ENCODE peak calls at places on chromosomes 1 and 21, in four cellular contexts. G is astrocyte of the spinal cord, X is AG10803, S is dorsolateral prefrontal cortex. T is an unnamed sample.

GRCh38 chr1:230120949-230121381 is 53.9 kb downstream of the GALNT2 start:
- DNase-seq in G (no peak), X (peak), S (no peak), T (no peak)

GRCh38 chr1:112509005-112509659 is 367 bp downstream of the WNT2B start:
- DNase-seq in G (no peak), X (no peak), S (no peak), T (peak)

GRCh38 chr21:33419538-33420123 is 16.4 kb downstream of the IFNGR2 start:
- DNase-seq in G (peak), X (peak), S (no peak), T (no peak)

GRCh38 chr1:18176619-18177018 is 69.0 kb downstream of the IGSF21 start:
- DNase-seq in G (no peak), X (no peak), S (no peak), T (no peak)

GRCh38 chr1:200795151-200795550 is 56.5 kb downstream of the CAMSAP2 start:
- DNase-seq in G (peak), X (peak), S (no peak), T (no peak)

GRCh38 chr1:55420866-55421265 is 205.7 kb upstream of the USP24 start:
- DNase-seq in G (no peak), X (peak), S (no peak), T (no peak)

GRCh38 chr1:47554901-47555300 is 117.1 kb downstream of the FOXD2 start:
- DNase-seq in G (peak), X (peak), S (no peak), T (no peak)

GRCh38 chr21:28540514-28540913 is 452.2 kb downstream of the LTN1 start:
- DNase-seq in G (peak), X (peak), S (no peak), T (no peak)

GRCh38 chr1:178621822-178622221 is 103.2 kb upstream of the RALGPS2 start:
- DNase-seq in G (no peak), X (no peak), S (no peak), T (no peak)

GRCh38 chr1:189141056-189141455 is 1336.6 kb downstream of the BRINP3 start:
- DNase-seq in G (no peak), X (no peak), S (no peak), T (no peak)

GRCh38 chr1:155983191-155984023 is 5.1 kb upstream of the ARHGEF2 start:
- DNase-seq in G (peak), X (peak), S (no peak), T (no peak)

GRCh38 chr1:184971522-184972265 is 2.6 kb downstream of the NIBAN1 start:
- DNase-seq in G (no peak), X (no peak), S (no peak), T (no peak)

GRCh38 chr1:146019225-146020057 is 2.1 kb downstream of the HJV start:
- DNase-seq in G (no peak), X (no peak), S (no peak), T (peak)

GRCh38 chr21:46297311-46298082 is 11.4 kb downstream of the YBEY start:
- DNase-seq in G (peak), X (no peak), S (no peak), T (no peak)

GRCh38 chr1:19454265-19455198 is 30.8 kb downstream of the CAPZB start:
- DNase-seq in G (no peak), X (no peak), S (no peak), T (no peak)

GRCh38 chr1:185229981-185230380 is 73.0 kb downstream of the SWT1 start:
- DNase-seq in G (no peak), X (peak), S (no peak), T (no peak)

GRCh38 chr1:65359888-65360287 is 50.5 kb downstream of the DNAJC6 start:
- DNase-seq in G (no peak), X (peak), S (no peak), T (no peak)

GRCh38 chr21:18041012-18041411 is 203.6 kb upstream of the CHODL start:
- DNase-seq in G (peak), X (no peak), S (no peak), T (no peak)

GRCh38 chr21:42839271-42840231 is 39.8 kb downstream of the WDR4 start:
- DNase-seq in G (no peak), X (no peak), S (no peak), T (no peak)

GRCh38 chr1:67211589-67212563 is 45.6 kb downstream of the IL23R start:
- DNase-seq in G (peak), X (peak), S (no peak), T (no peak)

GRCh38 chr1:30757196-30757949 is at the start of gene LAPTM5:
- DNase-seq in G (peak), X (peak), S (no peak), T (peak)

GRCh38 chr1:28259935-28260802 is 851 bp downstream of the SESN2 start:
- DNase-seq in G (peak), X (peak), S (no peak), T (peak)

GRCh38 chr1:20100632-20101355 is 18.5 kb downstream of the PLA2G2D start:
- DNase-seq in G (peak), X (peak), S (no peak), T (peak)

GRCh38 chr1:221157026-221157761 is 278.0 kb downstream of the HLX start:
- DNase-seq in G (no peak), X (no peak), S (no peak), T (peak)

GRCh38 chr1:221035680-221036153 is 156.5 kb downstream of the HLX start:
- DNase-seq in G (peak), X (peak), S (no peak), T (no peak)

GRCh38 chr1:85681087-85681486 is 27.1 kb downstream of the ZNHIT6 start:
- DNase-seq in G (peak), X (peak), S (no peak), T (no peak)

GRCh38 chr21:30714436-30714835 is 4.1 kb downstream of the KRTAP21-3 start:
- DNase-seq in G (no peak), X (no peak), S (no peak), T (no peak)

GRCh38 chr1:233427907-233428306 is 100.4 kb downstream of the MAP3K21 start:
- DNase-seq in G (no peak), X (no peak), S (no peak), T (no peak)

GRCh38 chr1:233421293-233421692 is 93.8 kb downstream of the MAP3K21 start:
- DNase-seq in G (no peak), X (no peak), S (no peak), T (no peak)

DNA sequence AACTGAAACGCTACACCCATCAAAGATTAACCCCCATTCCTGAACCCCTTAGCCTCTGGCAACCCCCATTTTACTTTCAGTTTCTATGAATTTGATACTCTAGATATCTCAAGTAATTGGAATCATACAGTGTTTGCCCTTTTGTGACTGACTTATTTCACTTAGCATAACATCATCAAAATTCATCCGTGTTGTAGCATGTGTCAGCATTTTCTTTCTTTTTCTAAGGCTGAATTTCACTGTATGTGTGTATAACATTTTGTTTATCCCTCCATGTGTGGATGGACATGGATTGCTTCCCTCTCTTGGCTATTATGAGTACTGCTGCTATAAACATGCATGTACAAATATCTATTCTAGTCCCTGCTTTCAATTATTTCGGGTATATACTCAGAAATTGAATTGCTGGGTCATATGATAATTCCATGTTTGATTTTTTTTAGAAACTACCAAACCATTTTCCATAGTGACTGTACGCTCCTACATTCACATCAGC is 97.3 kb downstream of the MAP3K21 start:
- DNase-seq in G (no peak), X (no peak), S (no peak), T (no peak)
- TF ChIP-seq CTCF in G (peak), X (peak), S (no peak), T (no peak)

DNA sequence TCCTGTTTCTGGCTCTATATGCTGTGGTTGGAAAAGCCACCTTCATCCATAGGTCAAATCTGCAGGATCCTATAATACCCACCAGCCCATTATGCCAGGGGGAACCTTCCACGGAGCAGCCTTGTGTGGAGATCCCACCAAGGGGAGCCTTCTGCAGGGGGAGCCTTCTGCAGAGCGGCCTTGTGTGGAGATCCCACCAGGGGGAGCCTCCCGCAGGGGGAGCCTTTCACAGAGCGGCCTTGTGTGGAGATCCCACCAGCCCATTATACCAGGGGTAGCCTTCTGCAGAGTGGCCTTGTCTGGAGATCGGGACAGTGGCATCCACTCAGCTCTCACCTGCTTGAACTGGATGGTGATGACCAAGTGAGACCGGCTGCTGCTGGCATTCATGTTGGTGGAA is 85.3 kb downstream of the SCCPDH start:
- DNase-seq in G (no peak), X (no peak), S (no peak), T (no peak)
- TF ChIP-seq CTCF in G (peak), X (no peak), S (no peak), T (peak)

GRCh38 chr1:234551032-234551378 is 59.0 kb downstream of the IRF2BP2 start:
- DNase-seq in G (no peak), X (no peak), S (no peak), T (no peak)
- TF ChIP-seq CTCF in G (no peak), X (no peak), S (no peak), T (no peak)

DNA sequence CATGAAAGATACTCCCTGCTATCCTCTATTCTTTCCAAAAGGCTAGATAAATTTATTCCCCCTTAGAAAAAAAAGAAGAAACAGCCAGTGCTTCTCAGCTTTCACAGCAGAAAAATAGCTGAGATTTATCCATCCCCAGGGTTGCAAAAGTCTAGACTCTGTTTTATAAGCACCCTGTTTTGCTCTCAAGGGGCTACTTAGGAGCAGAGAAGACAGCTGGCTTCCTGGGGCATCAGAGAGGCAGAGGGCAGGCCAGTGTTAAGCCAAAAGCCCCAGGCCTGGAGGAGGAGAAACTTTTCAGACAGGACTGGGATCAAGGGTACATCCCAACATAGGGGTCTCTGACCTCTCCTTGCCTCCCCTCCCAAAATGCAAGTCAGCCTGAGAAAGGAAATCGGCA is 3.9 kb downstream of the LAMB3 start:
- DNase-seq in G (no peak), X (no peak), S (no peak), T (no peak)
- TF ChIP-seq CTCF in G (no peak), X (no peak), S (no peak), T (no peak)

GRCh38 chr1:193031431-193031830 is 27.7 kb downstream of the UCHL5 start:
- DNase-seq in G (peak), X (peak), S (no peak), T (no peak)
- TF ChIP-seq CTCF in G (peak), X (peak), S (peak), T (peak)

GRCh38 chr1:2476066-2476999 is at the start of gene PLCH2:
- DNase-seq in G (no peak), X (no peak), S (no peak), T (no peak)
- TF ChIP-seq CTCF in G (no peak), X (no peak), S (no peak), T (no peak)

DNA sequence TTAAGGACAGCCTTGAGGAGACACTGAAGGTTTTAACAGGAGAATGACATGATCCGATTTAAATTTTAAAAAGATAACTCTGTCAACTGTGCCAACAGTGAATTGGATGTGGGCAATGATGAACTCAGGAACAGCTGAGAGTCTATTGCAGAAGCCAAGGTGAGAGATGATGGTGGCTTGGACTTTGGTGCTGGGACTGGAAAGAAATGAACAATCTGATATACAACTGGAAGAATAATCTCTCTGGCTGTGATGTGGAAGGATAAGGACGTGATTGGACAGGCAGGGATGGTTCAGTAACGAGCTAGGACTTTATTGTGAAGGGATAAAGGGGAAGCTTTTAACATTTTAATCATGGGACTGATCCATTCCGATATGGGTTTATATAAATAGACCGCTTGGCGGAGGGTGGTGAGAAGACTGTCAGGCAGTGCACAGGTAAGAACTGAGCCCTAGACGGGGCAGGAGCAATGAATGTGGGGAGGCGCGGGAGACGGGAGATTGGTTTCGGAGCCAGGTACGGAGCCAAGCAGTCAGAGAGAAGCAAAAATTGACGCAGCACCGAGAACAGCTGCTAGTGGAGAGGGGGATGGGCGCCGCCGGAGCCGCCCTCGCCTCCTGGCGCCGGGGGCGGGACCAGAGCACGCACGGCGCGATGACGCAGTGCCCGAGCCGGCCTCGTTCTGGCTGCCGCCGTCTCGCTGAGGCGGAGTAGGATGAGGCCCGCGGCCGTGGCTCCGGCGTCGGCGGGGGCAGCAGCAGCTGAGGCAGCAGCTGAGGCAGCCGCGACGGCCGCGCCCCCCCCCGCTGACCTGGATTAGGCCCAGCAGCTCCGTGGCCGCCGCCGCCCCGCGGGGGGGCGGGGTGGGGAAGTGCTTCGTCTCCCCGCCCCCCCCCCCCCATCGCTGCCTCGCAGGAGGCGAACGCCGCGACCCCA is at the start of gene RNF11:
- DNase-seq in G (peak), X (peak), S (peak), T (peak)
- TF ChIP-seq CTCF in G (peak), X (peak), S (peak), T (no peak)

T was measured in GM06990.